ENCODE peak calls at places on chromosomes 3 and 15, in eight cellular contexts. Q is BJ; R is H9; P is activated gamma-delta T cell treated with Interleukin-2 at 50 U/mL for 16 hours; J is NCI-H510A; V is stimulated activated CD4-positive, alpha-beta T cell treated with anti-CD3 and anti-CD28 coated beads, Interleukin-4, amount 100 ng/mL, for 48 hours; U is fibroblast of lung; C is EL. M is an unnamed sample.

GRCh38 chr3:127002195-127003174 is 19.6 kb downstream of the PLXNA1 start:
- DNase-seq in C (peak; percentile 94), U (peak; percentile 93), V (no peak), R (peak; percentile 93), P (no peak), J (no peak), Q (peak; percentile 68), M (no peak)

GRCh38 chr3:106824856-106825255 is 552.4 kb upstream of the CCDC54 start:
- DNase-seq in V (no peak), C (peak; percentile 60), R (peak; percentile 56), J (no peak), P (no peak), Q (no peak), U (peak; percentile 83), M (no peak)

GRCh38 chr3:190696777-190697501 is 165.6 kb downstream of the GMNC start:
- DNase-seq in J (no peak), P (no peak), V (no peak), R (no peak), C (peak; percentile 46), U (peak; percentile 30), Q (no peak), M (no peak)

GRCh38 chr15:76553564-76553963 is 217.0 kb downstream of the ISL2 start:
- DNase-seq in P (no peak), V (no peak), R (no peak), J (no peak), U (no peak), C (no peak), Q (no peak), M (no peak)

GRCh38 chr15:57680021-57680420 is 26.5 kb upstream of the POLR2M start:
- DNase-seq in J (no peak), C (peak; percentile 75), Q (peak; percentile 39), P (no peak), U (peak; percentile 77), V (no peak), R (no peak), M (no peak)

GRCh38 chr3:158313344-158313927 is 203.5 kb downstream of the RSRC1 start:
- DNase-seq in V (no peak), P (no peak), U (peak; percentile 15), R (no peak), C (peak; percentile 39), J (no peak), Q (no peak), M (no peak)

GRCh38 chr3:98556164-98557130 is 24.7 kb downstream of the GPR15 start:
- DNase-seq in U (peak; percentile 65), C (peak; percentile 30), R (no peak), V (peak; percentile 75), P (peak; percentile 72), Q (no peak), J (no peak), M (no peak)

GRCh38 chr3:12507871-12508281 is 23.6 kb downstream of the TSEN2 start:
- DNase-seq in P (no peak), R (no peak), V (no peak), Q (no peak), C (peak; percentile 72), J (no peak), U (peak; percentile 73), M (no peak)

GRCh38 chr3:11671648-11672100 is 28.0 kb upstream of the VGLL4 start:
- DNase-seq in C (peak; percentile 43), Q (peak; percentile 59), U (peak; percentile 72), P (no peak), V (no peak), R (no peak), J (no peak), M (peak; percentile 26)

GRCh38 chr15:83046558-83047127 is 20.4 kb downstream of the BTBD1 start:
- DNase-seq in P (no peak), J (no peak), U (peak; percentile 78), C (peak; percentile 57), V (no peak), R (no peak), Q (no peak), M (no peak)

GRCh38 chr3:123656691-123657090 is 71.8 kb upstream of the HACD2 start:
- DNase-seq in V (no peak), P (no peak), J (no peak), R (no peak), U (no peak), C (no peak), Q (no peak), M (no peak)

GRCh38 chr3:63685340-63685739 is 32.9 kb downstream of the SNTN start:
- DNase-seq in U (no peak), C (no peak), J (no peak), R (no peak), P (no peak), V (no peak), Q (no peak), M (no peak)

GRCh38 chr3:189961525-189962161 is 159.1 kb downstream of the P3H2 start:
- DNase-seq in V (peak; percentile 56), P (peak; percentile 50), C (peak; percentile 83), Q (no peak), J (peak; percentile 33), U (peak; percentile 71), R (peak; percentile 83), M (peak; percentile 24)

GRCh38 chr15:89876736-89877135 is 17.1 kb downstream of the AP3S2 start:
- DNase-seq in Q (no peak), C (no peak), U (no peak), R (no peak), V (no peak), J (no peak), P (no peak), M (no peak)

GRCh38 chr3:13148561-13149330 is 75.5 kb upstream of the IQSEC1 start:
- DNase-seq in J (no peak), C (no peak), P (no peak), V (no peak), R (no peak), Q (no peak), U (no peak), M (no peak)

GRCh38 chr3:195777975-195778374 is 33.8 kb downstream of the MUC4 start:
- DNase-seq in C (no peak), J (no peak), Q (no peak), P (no peak), R (no peak), U (no peak), V (no peak), M (no peak)

GRCh38 chr3:55885721-55886120 is 398.6 kb upstream of the WNT5A start:
- DNase-seq in R (no peak), C (peak; percentile 68), Q (peak; percentile 47), V (no peak), J (no peak), P (no peak), U (peak; percentile 74), M (no peak)

GRCh38 chr3:25889132-25889917 is 99.4 kb downstream of the OXSM start:
- DNase-seq in U (no peak), R (no peak), V (no peak), Q (no peak), C (no peak), P (no peak), J (no peak), M (no peak)

GRCh38 chr3:11273945-11274344 is 1.7 kb downstream of the ATG7 start:
- DNase-seq in V (no peak), U (no peak), C (no peak), Q (no peak), P (no peak), R (no peak), J (no peak), M (no peak)

GRCh38 chr3:12662593-12663310 is 1.2 kb downstream of the RAF1 start:
- DNase-seq in R (no peak), P (peak; percentile 22), U (peak; percentile 47), C (peak; percentile 43), J (peak; percentile 2), V (peak; percentile 19), Q (no peak), M (no peak)

GRCh38 chr3:61547625-61548024 is 13.7 kb upstream of the PTPRG start:
- DNase-seq in R (no peak), U (no peak), C (no peak), P (no peak), J (no peak), V (no peak), Q (no peak), M (no peak)

GRCh38 chr3:31980530-31981205 is 394 bp downstream of the OSBPL10 start:
- DNase-seq in C (peak; percentile 52), P (peak; percentile 22), J (peak; percentile 41), V (no peak), R (peak; percentile 80), U (peak; percentile 66), Q (no peak), M (peak; percentile 30)

GRCh38 chr3:40458473-40458872 is 1.3 kb downstream of the RPL14 start:
- DNase-seq in R (no peak), P (no peak), J (no peak), Q (no peak), C (no peak), V (no peak), U (no peak), M (no peak)

GRCh38 chr3:59660376-59660775 is 610.6 kb upstream of the CFAP20DC start:
- DNase-seq in R (no peak), Q (no peak), V (no peak), U (peak; percentile 28), C (no peak), P (no peak), J (no peak), M (no peak)

GRCh38 chr3:85185495-85185894 is 226.7 kb downstream of the CADM2 start:
- DNase-seq in R (no peak), V (no peak), J (no peak), U (no peak), P (no peak), Q (no peak), C (no peak), M (no peak)

GRCh38 chr3:39961404-39961693 is 151.9 kb downstream of the MYRIP start:
- DNase-seq in C (no peak), Q (no peak), U (no peak), V (no peak), J (no peak), R (no peak), P (no peak), M (no peak)

GRCh38 chr3:161403251-161403650 is 31.9 kb upstream of the SPTSSB start:
- DNase-seq in J (no peak), V (no peak), P (no peak), R (no peak), C (peak; percentile 74), Q (no peak), U (peak; percentile 32), M (no peak)

GRCh38 chr15:72827216-72827615 is 43.7 kb upstream of the ADPGK start:
- DNase-seq in J (no peak), U (peak; percentile 3), Q (no peak), V (no peak), P (no peak), R (no peak), C (no peak), M (no peak)

GRCh38 chr15:34337557-34338306 is at the start of gene SLC12A6:
- DNase-seq in U (peak; percentile 92), J (peak; percentile 71), V (peak; percentile 89), P (peak; percentile 88), C (peak; percentile 97), Q (peak; percentile 55), R (peak; percentile 88), M (peak; percentile 73)

GRCh38 chr3:182092662-182093262 is 381.0 kb downstream of the SOX2 start:
- DNase-seq in J (no peak), U (peak; percentile 30), Q (no peak), P (no peak), V (no peak), R (peak; percentile 32), C (no peak), M (no peak)

GRCh38 chr3:146189519-146190173 is 28.7 kb upstream of the PLOD2 start:
- DNase-seq in V (no peak), U (peak; percentile 47), R (peak; percentile 32), P (no peak), C (peak; percentile 65), J (peak; percentile 12), Q (no peak), M (peak; percentile 12)

GRCh38 chr15:31390777-31391486 is 64.3 kb downstream of the KLF13 start:
- DNase-seq in U (no peak), Q (no peak), P (no peak), R (no peak), V (no peak), J (no peak), C (no peak), M (no peak)

GRCh38 chr3:125154800-125155269 is 57.7 kb downstream of the SLC12A8 start:
- DNase-seq in P (no peak), C (no peak), V (peak; percentile 24), R (no peak), J (no peak), Q (no peak), U (no peak), M (no peak)

GRCh38 chr3:23650371-23651140 is 155.2 kb upstream of the UBE2E1 start:
- DNase-seq in Q (peak; percentile 59), J (no peak), U (peak; percentile 85), C (peak; percentile 90), V (no peak), P (no peak), R (no peak), M (no peak)

M was measured in GM12891.